ENCODE peak calls at places on chromosomes 3 and 15, in seven cellular contexts. One of them, this sample, is unnamed.

GRCh38 chr3:159721324-159721723 is 267.3 kb upstream of the IL12A start:
- DNase-seq in ovary: no peak
- DNase-seq in CD4-positive, CD25-positive, alpha-beta regulatory T cell: no peak
- DNase-seq in transverse colon: no peak
- DNase-seq in cardiac muscle cell: no peak
- DNase-seq in mesendoderm: no peak
- DNase-seq in left ventricle myocardium inferior: no peak
- DNase-seq in this sample: no peak

GRCh38 chr15:28100516-28101195 is 1.5 kb upstream of the OCA2 start:
- DNase-seq in cardiac muscle cell: no peak
- DNase-seq in transverse colon: no peak
- DNase-seq in ovary: no peak
- DNase-seq in CD4-positive, CD25-positive, alpha-beta regulatory T cell: no peak
- DNase-seq in mesendoderm: no peak
- DNase-seq in left ventricle myocardium inferior: no peak
- DNase-seq in this sample: no peak

GRCh38 chr15:81182031-81182745 is 14.5 kb upstream of the IL16 start:
- DNase-seq in ovary: no peak
- DNase-seq in cardiac muscle cell: peak; percentile 58
- DNase-seq in left ventricle myocardium inferior: no peak
- DNase-seq in CD4-positive, CD25-positive, alpha-beta regulatory T cell: no peak
- DNase-seq in transverse colon: no peak
- DNase-seq in mesendoderm: no peak
- DNase-seq in this sample: no peak

GRCh38 chr15:75718326-75718725 is 5.7 kb upstream of the CSPG4 start:
- DNase-seq in CD4-positive, CD25-positive, alpha-beta regulatory T cell: no peak
- DNase-seq in left ventricle myocardium inferior: no peak
- DNase-seq in ovary: no peak
- DNase-seq in cardiac muscle cell: peak; percentile 68
- DNase-seq in mesendoderm: no peak
- DNase-seq in transverse colon: peak; percentile 51
- DNase-seq in this sample: no peak

GRCh38 chr3:157626817-157627216 is 123.6 kb upstream of the VEPH1 start:
- DNase-seq in left ventricle myocardium inferior: no peak
- DNase-seq in mesendoderm: no peak
- DNase-seq in transverse colon: no peak
- DNase-seq in cardiac muscle cell: no peak
- DNase-seq in ovary: no peak
- DNase-seq in CD4-positive, CD25-positive, alpha-beta regulatory T cell: no peak
- DNase-seq in this sample: no peak

GRCh38 chr15:81023483-81024264 is 23.0 kb downstream of the TLNRD1 start:
- DNase-seq in left ventricle myocardium inferior: peak; percentile 79
- DNase-seq in ovary: peak; percentile 31
- DNase-seq in cardiac muscle cell: peak; percentile 74
- DNase-seq in CD4-positive, CD25-positive, alpha-beta regulatory T cell: peak; percentile 78
- DNase-seq in mesendoderm: peak; percentile 24
- DNase-seq in transverse colon: peak; percentile 43
- DNase-seq in this sample: no peak

GRCh38 chr15:52733078-52733477 is 53.9 kb upstream of the ATOSA start:
- DNase-seq in CD4-positive, CD25-positive, alpha-beta regulatory T cell: peak; percentile 14
- DNase-seq in left ventricle myocardium inferior: no peak
- DNase-seq in transverse colon: no peak
- DNase-seq in mesendoderm: no peak
- DNase-seq in cardiac muscle cell: peak; percentile 79
- DNase-seq in ovary: peak; percentile 20
- DNase-seq in this sample: no peak

GRCh38 chr15:69535101-69535638 is 82.6 kb downstream of the RPLP1 start:
- DNase-seq in mesendoderm: peak; percentile 65
- DNase-seq in cardiac muscle cell: peak; percentile 50
- DNase-seq in CD4-positive, CD25-positive, alpha-beta regulatory T cell: no peak
- DNase-seq in transverse colon: no peak
- DNase-seq in ovary: no peak
- DNase-seq in left ventricle myocardium inferior: no peak
- DNase-seq in this sample: no peak

GRCh38 chr3:31829011-31829410 is 152.1 kb downstream of the OSBPL10 start:
- DNase-seq in left ventricle myocardium inferior: no peak
- DNase-seq in CD4-positive, CD25-positive, alpha-beta regulatory T cell: no peak
- DNase-seq in mesendoderm: no peak
- DNase-seq in ovary: no peak
- DNase-seq in cardiac muscle cell: no peak
- DNase-seq in transverse colon: no peak
- DNase-seq in this sample: no peak

GRCh38 chr3:176814252-176814651 is 383.0 kb downstream of the TBL1XR1 start:
- DNase-seq in transverse colon: peak; percentile 61
- DNase-seq in left ventricle myocardium inferior: peak; percentile 38
- DNase-seq in CD4-positive, CD25-positive, alpha-beta regulatory T cell: peak; percentile 19
- DNase-seq in mesendoderm: peak; percentile 94
- DNase-seq in cardiac muscle cell: peak; percentile 75
- DNase-seq in ovary: no peak
- DNase-seq in this sample: peak; percentile 86

GRCh38 chr3:14962762-14963161 is 15.4 kb downstream of the NR2C2 start:
- DNase-seq in ovary: no peak
- DNase-seq in CD4-positive, CD25-positive, alpha-beta regulatory T cell: no peak
- DNase-seq in left ventricle myocardium inferior: no peak
- DNase-seq in cardiac muscle cell: no peak
- DNase-seq in mesendoderm: no peak
- DNase-seq in transverse colon: no peak
- DNase-seq in this sample: no peak

GRCh38 chr3:89372456-89372855 is 265.0 kb downstream of the EPHA3 start:
- DNase-seq in transverse colon: no peak
- DNase-seq in mesendoderm: no peak
- DNase-seq in CD4-positive, CD25-positive, alpha-beta regulatory T cell: no peak
- DNase-seq in ovary: no peak
- DNase-seq in cardiac muscle cell: peak; percentile 13
- DNase-seq in left ventricle myocardium inferior: no peak
- DNase-seq in this sample: no peak

GRCh38 chr15:78147566-78147965 is 1.6 kb upstream of the IDH3A start:
- DNase-seq in transverse colon: no peak
- DNase-seq in CD4-positive, CD25-positive, alpha-beta regulatory T cell: no peak
- DNase-seq in left ventricle myocardium inferior: peak; percentile 42
- DNase-seq in mesendoderm: no peak
- DNase-seq in ovary: no peak
- DNase-seq in cardiac muscle cell: no peak
- DNase-seq in this sample: no peak

GRCh38 chr3:10262027-10262426 is 13.8 kb downstream of the TATDN2 start:
- DNase-seq in mesendoderm: no peak
- DNase-seq in left ventricle myocardium inferior: no peak
- DNase-seq in cardiac muscle cell: no peak
- DNase-seq in CD4-positive, CD25-positive, alpha-beta regulatory T cell: no peak
- DNase-seq in transverse colon: no peak
- DNase-seq in ovary: no peak
- DNase-seq in this sample: no peak

GRCh38 chr15:81909229-81910087 is 136.4 kb downstream of the MEX3B start:
- DNase-seq in mesendoderm: peak; percentile 18
- DNase-seq in ovary: no peak
- DNase-seq in CD4-positive, CD25-positive, alpha-beta regulatory T cell: no peak
- DNase-seq in left ventricle myocardium inferior: no peak
- DNase-seq in cardiac muscle cell: no peak
- DNase-seq in transverse colon: no peak
- DNase-seq in this sample: no peak

GRCh38 chr15:100201376-100202280 is 140.1 kb downstream of the ADAMTS17 start:
- DNase-seq in ovary: no peak
- DNase-seq in mesendoderm: no peak
- DNase-seq in CD4-positive, CD25-positive, alpha-beta regulatory T cell: peak; percentile 4
- DNase-seq in left ventricle myocardium inferior: no peak
- DNase-seq in transverse colon: no peak
- DNase-seq in cardiac muscle cell: no peak
- DNase-seq in this sample: no peak

GRCh38 chr15:32683906-32684584 is 33.8 kb upstream of the GREM1 start:
- DNase-seq in transverse colon: no peak
- DNase-seq in left ventricle myocardium inferior: no peak
- DNase-seq in mesendoderm: no peak
- DNase-seq in cardiac muscle cell: peak; percentile 96
- DNase-seq in CD4-positive, CD25-positive, alpha-beta regulatory T cell: peak; percentile 4
- DNase-seq in ovary: no peak
- DNase-seq in this sample: no peak

GRCh38 chr3:152263711-152264110 is 5.0 kb upstream of the MBNL1 start:
- DNase-seq in transverse colon: no peak
- DNase-seq in ovary: no peak
- DNase-seq in left ventricle myocardium inferior: no peak
- DNase-seq in mesendoderm: no peak
- DNase-seq in cardiac muscle cell: no peak
- DNase-seq in CD4-positive, CD25-positive, alpha-beta regulatory T cell: no peak
- DNase-seq in this sample: no peak

GRCh38 chr3:64290864-64291263 is 65.6 kb upstream of the PRICKLE2 start:
- DNase-seq in transverse colon: no peak
- DNase-seq in ovary: no peak
- DNase-seq in cardiac muscle cell: no peak
- DNase-seq in mesendoderm: no peak
- DNase-seq in CD4-positive, CD25-positive, alpha-beta regulatory T cell: no peak
- DNase-seq in left ventricle myocardium inferior: no peak
- DNase-seq in this sample: no peak

GRCh38 chr15:68305420-68305871 is 27.9 kb downstream of the FEM1B start:
- DNase-seq in CD4-positive, CD25-positive, alpha-beta regulatory T cell: no peak
- DNase-seq in cardiac muscle cell: no peak
- DNase-seq in left ventricle myocardium inferior: no peak
- DNase-seq in transverse colon: no peak
- DNase-seq in ovary: peak; percentile 9
- DNase-seq in mesendoderm: peak; percentile 78
- DNase-seq in this sample: no peak

GRCh38 chr3:135649361-135649760 is 316.2 kb upstream of the PPP2R3A start:
- DNase-seq in CD4-positive, CD25-positive, alpha-beta regulatory T cell: no peak
- DNase-seq in transverse colon: no peak
- DNase-seq in left ventricle myocardium inferior: no peak
- DNase-seq in mesendoderm: no peak
- DNase-seq in cardiac muscle cell: no peak
- DNase-seq in ovary: no peak
- DNase-seq in this sample: no peak

GRCh38 chr3:115227461-115227860 is 80.4 kb upstream of the ZBTB20 start:
- DNase-seq in ovary: no peak
- DNase-seq in left ventricle myocardium inferior: no peak
- DNase-seq in transverse colon: no peak
- DNase-seq in CD4-positive, CD25-positive, alpha-beta regulatory T cell: no peak
- DNase-seq in mesendoderm: no peak
- DNase-seq in cardiac muscle cell: no peak
- DNase-seq in this sample: no peak

GRCh38 chr3:34212175-34212574 is 413.7 kb downstream of the PDCD6IP start:
- DNase-seq in cardiac muscle cell: no peak
- DNase-seq in transverse colon: no peak
- DNase-seq in CD4-positive, CD25-positive, alpha-beta regulatory T cell: no peak
- DNase-seq in mesendoderm: no peak
- DNase-seq in ovary: no peak
- DNase-seq in left ventricle myocardium inferior: no peak
- DNase-seq in this sample: no peak

GRCh38 chr3:172101107-172101506 is 61.7 kb downstream of the FNDC3B start:
- DNase-seq in CD4-positive, CD25-positive, alpha-beta regulatory T cell: peak; percentile 71
- DNase-seq in transverse colon: no peak
- DNase-seq in cardiac muscle cell: no peak
- DNase-seq in left ventricle myocardium inferior: no peak
- DNase-seq in ovary: no peak
- DNase-seq in mesendoderm: no peak
- DNase-seq in this sample: no peak

GRCh38 chr3:172097585-172097984 is 58.2 kb downstream of the FNDC3B start:
- DNase-seq in ovary: no peak
- DNase-seq in cardiac muscle cell: no peak
- DNase-seq in left ventricle myocardium inferior: no peak
- DNase-seq in transverse colon: no peak
- DNase-seq in mesendoderm: no peak
- DNase-seq in CD4-positive, CD25-positive, alpha-beta regulatory T cell: no peak
- DNase-seq in this sample: no peak

GRCh38 chr3:172098698-172099494 is 59.5 kb downstream of the FNDC3B start:
- DNase-seq in ovary: no peak
- DNase-seq in left ventricle myocardium inferior: no peak
- DNase-seq in CD4-positive, CD25-positive, alpha-beta regulatory T cell: no peak
- DNase-seq in mesendoderm: peak; percentile 92
- DNase-seq in transverse colon: no peak
- DNase-seq in cardiac muscle cell: no peak
- DNase-seq in this sample: no peak

GRCh38 chr3:172100482-172100881 is 61.1 kb downstream of the FNDC3B start:
- DNase-seq in left ventricle myocardium inferior: no peak
- DNase-seq in ovary: no peak
- DNase-seq in cardiac muscle cell: no peak
- DNase-seq in transverse colon: no peak
- DNase-seq in CD4-positive, CD25-positive, alpha-beta regulatory T cell: peak; percentile 33
- DNase-seq in mesendoderm: no peak
- DNase-seq in this sample: no peak

DNA sequence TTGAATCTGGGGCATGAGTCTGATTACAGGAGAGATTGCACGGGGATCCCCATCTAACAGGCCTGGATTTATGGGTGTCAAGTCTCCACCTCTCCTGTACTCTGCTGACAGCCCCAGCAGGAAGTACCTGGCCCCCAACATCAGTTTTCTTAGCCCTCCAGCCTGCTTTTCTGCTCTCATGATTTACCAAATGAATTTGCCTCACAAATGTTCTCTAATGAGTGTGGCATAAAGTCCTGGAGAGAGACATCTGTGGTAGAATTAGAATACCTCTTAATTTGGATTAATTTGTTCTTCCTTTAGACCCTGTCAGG is 60.1 kb downstream of the FNDC3B start:
- DNase-seq in ovary: no peak
- DNase-seq in CD4-positive, CD25-positive, alpha-beta regulatory T cell: no peak
- DNase-seq in mesendoderm: no peak
- DNase-seq in left ventricle myocardium inferior: no peak
- DNase-seq in cardiac muscle cell: no peak
- DNase-seq in transverse colon: no peak
- DNase-seq in this sample: no peak
- H3K4me1 ChIP-seq in ovary: peaks cover 8% of the 10 kb centered on the region
- H3K4me1 ChIP-seq in CD4-positive, CD25-positive, alpha-beta regulatory T cell: peaks cover 53% of the 10 kb centered on the region
- H3K4me1 ChIP-seq in mesendoderm: peaks cover 6% of the 10 kb centered on the region
- H3K4me1 ChIP-seq in left ventricle myocardium inferior: peaks cover 100% of the 10 kb centered on the region
- H3K4me1 ChIP-seq in cardiac muscle cell: peaks cover 86% of the 10 kb centered on the region
- H3K4me1 ChIP-seq in transverse colon: peaks cover 53% of the 10 kb centered on the region
- H3K4me1 ChIP-seq in this sample: peaks cover 19% of the 10 kb centered on the region

GRCh38 chr3:128482857-128483656 is 9.9 kb downstream of the GATA2 start:
- DNase-seq in ovary: no peak
- DNase-seq in left ventricle myocardium inferior: no peak
- DNase-seq in cardiac muscle cell: peak; percentile 70
- DNase-seq in transverse colon: no peak
- DNase-seq in mesendoderm: peak; percentile 75
- DNase-seq in CD4-positive, CD25-positive, alpha-beta regulatory T cell: no peak
- DNase-seq in this sample: peak; percentile 56
- H3K4me1 ChIP-seq in ovary: peaks cover 8% of the 10 kb centered on the region
- H3K4me1 ChIP-seq in left ventricle myocardium inferior: peaks cover 89% of the 10 kb centered on the region
- H3K4me1 ChIP-seq in cardiac muscle cell: peaks cover 23% of the 10 kb centered on the region
- H3K4me1 ChIP-seq in transverse colon: peaks cover 17% of the 10 kb centered on the region
- H3K4me1 ChIP-seq in mesendoderm: peaks cover 13% of the 10 kb centered on the region
- H3K4me1 ChIP-seq in CD4-positive, CD25-positive, alpha-beta regulatory T cell: peaks cover 28% of the 10 kb centered on the region
- H3K4me1 ChIP-seq in this sample: peaks cover 33% of the 10 kb centered on the region

GRCh38 chr3:68817243-68817642 is 115.1 kb downstream of the TAFA4 start:
- DNase-seq in ovary: no peak
- DNase-seq in transverse colon: no peak
- DNase-seq in CD4-positive, CD25-positive, alpha-beta regulatory T cell: no peak
- DNase-seq in cardiac muscle cell: no peak
- DNase-seq in mesendoderm: no peak
- DNase-seq in left ventricle myocardium inferior: no peak
- DNase-seq in this sample: no peak
- H3K4me1 ChIP-seq in ovary: no peaks in the 10 kb centered on the region
- H3K4me1 ChIP-seq in transverse colon: no peaks in the 10 kb centered on the region
- H3K4me1 ChIP-seq in CD4-positive, CD25-positive, alpha-beta regulatory T cell: no peaks in the 10 kb centered on the region
- H3K4me1 ChIP-seq in cardiac muscle cell: peaks cover 4% of the 10 kb centered on the region
- H3K4me1 ChIP-seq in mesendoderm: no peaks in the 10 kb centered on the region
- H3K4me1 ChIP-seq in left ventricle myocardium inferior: no peaks in the 10 kb centered on the region
- H3K4me1 ChIP-seq in this sample: peaks cover 10% of the 10 kb centered on the region

DNA sequence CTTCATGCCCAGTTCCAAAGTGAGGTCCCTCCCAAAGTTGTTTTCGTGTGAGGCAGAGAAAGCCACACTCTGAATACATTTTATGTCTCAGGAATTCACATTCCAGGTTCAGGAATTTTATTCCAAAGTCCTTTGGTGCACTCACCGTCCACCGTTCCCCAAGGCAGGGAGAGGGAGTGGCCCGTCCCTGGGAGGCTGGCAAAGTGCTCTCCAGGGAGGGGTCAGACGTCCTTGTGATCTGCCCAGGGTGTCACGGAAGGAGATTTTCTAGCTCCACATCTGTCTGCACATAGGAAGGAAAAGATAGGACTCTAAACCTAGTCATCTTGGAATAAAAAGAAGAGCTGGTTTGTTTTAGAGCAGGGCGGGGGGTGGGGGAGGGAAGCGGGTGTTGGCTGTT is 47.9 kb downstream of the KLF13 start:
- DNase-seq in mesendoderm: no peak
- DNase-seq in CD4-positive, CD25-positive, alpha-beta regulatory T cell: no peak
- DNase-seq in ovary: no peak
- DNase-seq in left ventricle myocardium inferior: peak; percentile 15
- DNase-seq in cardiac muscle cell: no peak
- DNase-seq in transverse colon: peak; percentile 79
- DNase-seq in this sample: no peak
- H3K4me1 ChIP-seq in mesendoderm: peaks cover 13% of the 10 kb centered on the region
- H3K4me1 ChIP-seq in CD4-positive, CD25-positive, alpha-beta regulatory T cell: peaks cover 65% of the 10 kb centered on the region
- H3K4me1 ChIP-seq in ovary: peaks cover 3% of the 10 kb centered on the region
- H3K4me1 ChIP-seq in left ventricle myocardium inferior: peaks cover 100% of the 10 kb centered on the region
- H3K4me1 ChIP-seq in cardiac muscle cell: peaks cover 22% of the 10 kb centered on the region
- H3K4me1 ChIP-seq in transverse colon: peaks cover 52% of the 10 kb centered on the region
- H3K4me1 ChIP-seq in this sample: no peaks in the 10 kb centered on the region